ENCODE peak calls at places on chromosomes 1 and 21, in ten cellular contexts. One of them, this sample, is unnamed.

GRCh38 chr1:174982971-174983689 is 16.6 kb upstream of the CACYBP start:
- DNase-seq in stimulated activated CD8-positive, alpha-beta memory T cell treated with anti-CD3 and anti-CD28 coated beads, Interleukin-15, amount 100 ng/mL, for 48 hours: no peak
- DNase-seq in Peyer's patch: no peak
- DNase-seq in IMR-90: peak; percentile 49
- DNase-seq in activated CD8-positive, alpha-beta memory T cell treated with anti-CD3 and anti-CD28 coated beads for 4 hours: no peak
- DNase-seq in colonic mucosa: peak; percentile 61
- DNase-seq in progenitor cell of endocrine pancreas: no peak
- DNase-seq in RKO: peak; percentile 49
- DNase-seq in C1 segment of cervical spinal cord: peak; percentile 21
- DNase-seq in CD8-positive, alpha-beta memory T cell: peak; percentile 62
- DNase-seq in this sample: no peak

GRCh38 chr1:184033136-184033469 is 4.4 kb downstream of the COLGALT2 start:
- DNase-seq in stimulated activated CD8-positive, alpha-beta memory T cell treated with anti-CD3 and anti-CD28 coated beads, Interleukin-15, amount 100 ng/mL, for 48 hours: no peak
- DNase-seq in Peyer's patch: no peak
- DNase-seq in IMR-90: no peak
- DNase-seq in activated CD8-positive, alpha-beta memory T cell treated with anti-CD3 and anti-CD28 coated beads for 4 hours: no peak
- DNase-seq in colonic mucosa: no peak
- DNase-seq in progenitor cell of endocrine pancreas: no peak
- DNase-seq in RKO: no peak
- DNase-seq in C1 segment of cervical spinal cord: no peak
- DNase-seq in CD8-positive, alpha-beta memory T cell: no peak
- DNase-seq in this sample: no peak

GRCh38 chr1:152110860-152111514 is 4.3 kb downstream of the TCHH start:
- DNase-seq in stimulated activated CD8-positive, alpha-beta memory T cell treated with anti-CD3 and anti-CD28 coated beads, Interleukin-15, amount 100 ng/mL, for 48 hours: no peak
- DNase-seq in Peyer's patch: no peak
- DNase-seq in IMR-90: peak; percentile 36
- DNase-seq in activated CD8-positive, alpha-beta memory T cell treated with anti-CD3 and anti-CD28 coated beads for 4 hours: no peak
- DNase-seq in colonic mucosa: peak; percentile 50
- DNase-seq in progenitor cell of endocrine pancreas: no peak
- DNase-seq in RKO: no peak
- DNase-seq in C1 segment of cervical spinal cord: no peak
- DNase-seq in CD8-positive, alpha-beta memory T cell: no peak
- DNase-seq in this sample: no peak

GRCh38 chr1:199508653-199509052 is 518.9 kb upstream of the NR5A2 start:
- DNase-seq in stimulated activated CD8-positive, alpha-beta memory T cell treated with anti-CD3 and anti-CD28 coated beads, Interleukin-15, amount 100 ng/mL, for 48 hours: no peak
- DNase-seq in Peyer's patch: no peak
- DNase-seq in IMR-90: no peak
- DNase-seq in activated CD8-positive, alpha-beta memory T cell treated with anti-CD3 and anti-CD28 coated beads for 4 hours: no peak
- DNase-seq in colonic mucosa: no peak
- DNase-seq in progenitor cell of endocrine pancreas: no peak
- DNase-seq in RKO: no peak
- DNase-seq in C1 segment of cervical spinal cord: no peak
- DNase-seq in CD8-positive, alpha-beta memory T cell: no peak
- DNase-seq in this sample: no peak

GRCh38 chr1:27102707-27103468 is 52.0 kb downstream of the SLC9A1 start:
- DNase-seq in stimulated activated CD8-positive, alpha-beta memory T cell treated with anti-CD3 and anti-CD28 coated beads, Interleukin-15, amount 100 ng/mL, for 48 hours: peak; percentile 50
- DNase-seq in Peyer's patch: peak; percentile 88
- DNase-seq in IMR-90: peak; percentile 40
- DNase-seq in activated CD8-positive, alpha-beta memory T cell treated with anti-CD3 and anti-CD28 coated beads for 4 hours: peak; percentile 66
- DNase-seq in colonic mucosa: peak; percentile 83
- DNase-seq in progenitor cell of endocrine pancreas: peak; percentile 89
- DNase-seq in RKO: no peak
- DNase-seq in C1 segment of cervical spinal cord: peak; percentile 51
- DNase-seq in CD8-positive, alpha-beta memory T cell: peak; percentile 69
- DNase-seq in this sample: no peak

GRCh38 chr1:224199679-224200078 is 16.6 kb downstream of the DEGS1 start:
- DNase-seq in stimulated activated CD8-positive, alpha-beta memory T cell treated with anti-CD3 and anti-CD28 coated beads, Interleukin-15, amount 100 ng/mL, for 48 hours: no peak
- DNase-seq in Peyer's patch: no peak
- DNase-seq in IMR-90: no peak
- DNase-seq in activated CD8-positive, alpha-beta memory T cell treated with anti-CD3 and anti-CD28 coated beads for 4 hours: no peak
- DNase-seq in colonic mucosa: no peak
- DNase-seq in progenitor cell of endocrine pancreas: no peak
- DNase-seq in RKO: no peak
- DNase-seq in C1 segment of cervical spinal cord: no peak
- DNase-seq in CD8-positive, alpha-beta memory T cell: no peak
- DNase-seq in this sample: no peak

GRCh38 chr21:15080504-15080903 is 15.7 kb upstream of the NRIP1 start:
- DNase-seq in stimulated activated CD8-positive, alpha-beta memory T cell treated with anti-CD3 and anti-CD28 coated beads, Interleukin-15, amount 100 ng/mL, for 48 hours: no peak
- DNase-seq in Peyer's patch: no peak
- DNase-seq in IMR-90: no peak
- DNase-seq in activated CD8-positive, alpha-beta memory T cell treated with anti-CD3 and anti-CD28 coated beads for 4 hours: no peak
- DNase-seq in colonic mucosa: no peak
- DNase-seq in progenitor cell of endocrine pancreas: no peak
- DNase-seq in RKO: no peak
- DNase-seq in C1 segment of cervical spinal cord: no peak
- DNase-seq in CD8-positive, alpha-beta memory T cell: no peak
- DNase-seq in this sample: no peak

GRCh38 chr1:102852583-102852982 is 255.7 kb downstream of the COL11A1 start:
- DNase-seq in stimulated activated CD8-positive, alpha-beta memory T cell treated with anti-CD3 and anti-CD28 coated beads, Interleukin-15, amount 100 ng/mL, for 48 hours: no peak
- DNase-seq in Peyer's patch: no peak
- DNase-seq in IMR-90: peak; percentile 18
- DNase-seq in activated CD8-positive, alpha-beta memory T cell treated with anti-CD3 and anti-CD28 coated beads for 4 hours: no peak
- DNase-seq in colonic mucosa: no peak
- DNase-seq in progenitor cell of endocrine pancreas: no peak
- DNase-seq in RKO: no peak
- DNase-seq in C1 segment of cervical spinal cord: no peak
- DNase-seq in CD8-positive, alpha-beta memory T cell: no peak
- DNase-seq in this sample: peak; percentile 37

GRCh38 chr1:111222308-111223125 is 5.0 kb upstream of the CHI3L2 start:
- DNase-seq in stimulated activated CD8-positive, alpha-beta memory T cell treated with anti-CD3 and anti-CD28 coated beads, Interleukin-15, amount 100 ng/mL, for 48 hours: peak; percentile 63
- DNase-seq in Peyer's patch: peak; percentile 84
- DNase-seq in IMR-90: peak; percentile 50
- DNase-seq in activated CD8-positive, alpha-beta memory T cell treated with anti-CD3 and anti-CD28 coated beads for 4 hours: no peak
- DNase-seq in colonic mucosa: peak; percentile 83
- DNase-seq in progenitor cell of endocrine pancreas: peak; percentile 68
- DNase-seq in RKO: peak; percentile 73
- DNase-seq in C1 segment of cervical spinal cord: no peak
- DNase-seq in CD8-positive, alpha-beta memory T cell: peak; percentile 70
- DNase-seq in this sample: peak; percentile 29

This sample was measured in fibroblast of the conjunctiva.